ENCODE peak calls at places on chromosomes 16 and 17, in seven cellular contexts. One of them, this sample, is unnamed.
A peak's percentile ranks its signal among the peaks of the same experiment; 100 is the strongest.

GRCh38 chr16:49795513-49795912 is 60.4 kb downstream of the ZNF423 start:
- DNase-seq in ascending aorta: no peak
- DNase-seq in glutamatergic neuron: no peak
- DNase-seq in fibroblast of mammary gland: no peak
- DNase-seq in fibroblast of pulmonary artery: no peak
- DNase-seq in OCI-LY7: no peak
- DNase-seq in BE2C: no peak
- DNase-seq in this sample: no peak

GRCh38 chr17:68248199-68248825 is 469 bp downstream of the AMZ2 start:
- DNase-seq in ascending aorta: peak; percentile 86
- DNase-seq in glutamatergic neuron: no peak
- DNase-seq in fibroblast of mammary gland: peak; percentile 65
- DNase-seq in fibroblast of pulmonary artery: peak; percentile 73
- DNase-seq in OCI-LY7: no peak
- DNase-seq in BE2C: peak; percentile 84
- DNase-seq in this sample: peak; percentile 55

GRCh38 chr17:77742579-77742978 is 215.9 kb upstream of the TNRC6C start:
- DNase-seq in ascending aorta: no peak
- DNase-seq in glutamatergic neuron: no peak
- DNase-seq in fibroblast of mammary gland: no peak
- DNase-seq in fibroblast of pulmonary artery: no peak
- DNase-seq in OCI-LY7: no peak
- DNase-seq in BE2C: no peak
- DNase-seq in this sample: no peak

GRCh38 chr17:55996826-55997225 is 156.4 kb upstream of the ANKFN1 start:
- DNase-seq in ascending aorta: no peak
- DNase-seq in glutamatergic neuron: no peak
- DNase-seq in fibroblast of mammary gland: peak; percentile 10
- DNase-seq in fibroblast of pulmonary artery: no peak
- DNase-seq in OCI-LY7: no peak
- DNase-seq in BE2C: no peak
- DNase-seq in this sample: peak; percentile 17

GRCh38 chr16:23424292-23424958 is 28.6 kb downstream of the COG7 start:
- DNase-seq in ascending aorta: peak; percentile 65
- DNase-seq in glutamatergic neuron: no peak
- DNase-seq in fibroblast of mammary gland: no peak
- DNase-seq in fibroblast of pulmonary artery: no peak
- DNase-seq in OCI-LY7: no peak
- DNase-seq in BE2C: no peak
- DNase-seq in this sample: no peak

GRCh38 chr16:89103156-89103555 is 9.5 kb downstream of the ACSF3 start:
- DNase-seq in ascending aorta: no peak
- DNase-seq in glutamatergic neuron: no peak
- DNase-seq in fibroblast of mammary gland: no peak
- DNase-seq in fibroblast of pulmonary artery: no peak
- DNase-seq in OCI-LY7: no peak
- DNase-seq in BE2C: no peak
- DNase-seq in this sample: no peak

GRCh38 chr17:46768540-46768870 is 50.0 kb downstream of the WNT3 start:
- DNase-seq in ascending aorta: no peak
- DNase-seq in glutamatergic neuron: no peak
- DNase-seq in fibroblast of mammary gland: no peak
- DNase-seq in fibroblast of pulmonary artery: no peak
- DNase-seq in OCI-LY7: no peak
- DNase-seq in BE2C: no peak
- DNase-seq in this sample: no peak

GRCh38 chr16:3143598-3144330 is 8.9 kb downstream of the ZNF213 start:
- DNase-seq in ascending aorta: no peak
- DNase-seq in glutamatergic neuron: peak; percentile 64
- DNase-seq in fibroblast of mammary gland: no peak
- DNase-seq in fibroblast of pulmonary artery: no peak
- DNase-seq in OCI-LY7: no peak
- DNase-seq in BE2C: peak; percentile 40
- DNase-seq in this sample: no peak

GRCh38 chr17:4023220-4023619 is 59.0 kb upstream of the ATP2A3 start:
- DNase-seq in ascending aorta: no peak
- DNase-seq in glutamatergic neuron: no peak
- DNase-seq in fibroblast of mammary gland: no peak
- DNase-seq in fibroblast of pulmonary artery: no peak
- DNase-seq in OCI-LY7: no peak
- DNase-seq in BE2C: no peak
- DNase-seq in this sample: no peak

GRCh38 chr17:65423346-65424140 is 137.9 kb downstream of the AXIN2 start:
- DNase-seq in ascending aorta: no peak
- DNase-seq in glutamatergic neuron: no peak
- DNase-seq in fibroblast of mammary gland: no peak
- DNase-seq in fibroblast of pulmonary artery: no peak
- DNase-seq in OCI-LY7: no peak
- DNase-seq in BE2C: no peak
- DNase-seq in this sample: no peak

GRCh38 chr16:67177743-67178699 is 5.7 kb downstream of the MATCAP1 start:
- DNase-seq in ascending aorta: no peak
- DNase-seq in glutamatergic neuron: peak; percentile 73
- DNase-seq in fibroblast of mammary gland: peak; percentile 51
- DNase-seq in fibroblast of pulmonary artery: peak; percentile 59
- DNase-seq in OCI-LY7: peak; percentile 53
- DNase-seq in BE2C: peak; percentile 75
- DNase-seq in this sample: no peak

GRCh38 chr16:28877642-28877975 is 679 bp upstream of the ATP2A1 start:
- DNase-seq in ascending aorta: no peak
- DNase-seq in glutamatergic neuron: no peak
- DNase-seq in fibroblast of mammary gland: no peak
- DNase-seq in fibroblast of pulmonary artery: no peak
- DNase-seq in OCI-LY7: no peak
- DNase-seq in BE2C: no peak
- DNase-seq in this sample: no peak

GRCh38 chr16:15650698-15651161 is 685 bp downstream of the NDE1 start:
- DNase-seq in ascending aorta: peak; percentile 65
- DNase-seq in glutamatergic neuron: no peak
- DNase-seq in fibroblast of mammary gland: peak; percentile 22
- DNase-seq in fibroblast of pulmonary artery: peak; percentile 14
- DNase-seq in OCI-LY7: peak; percentile 36
- DNase-seq in BE2C: no peak
- DNase-seq in this sample: peak; percentile 11

GRCh38 chr17:77724876-77725615 is 233.5 kb upstream of the TNRC6C start:
- DNase-seq in ascending aorta: peak; percentile 45
- DNase-seq in glutamatergic neuron: no peak
- DNase-seq in fibroblast of mammary gland: no peak
- DNase-seq in fibroblast of pulmonary artery: no peak
- DNase-seq in OCI-LY7: peak; percentile 78
- DNase-seq in BE2C: no peak
- DNase-seq in this sample: no peak

GRCh38 chr17:28854457-28855382 is at the start of gene ERAL1:
- DNase-seq in ascending aorta: peak; percentile 89
- DNase-seq in glutamatergic neuron: peak; percentile 88
- DNase-seq in fibroblast of mammary gland: peak; percentile 85
- DNase-seq in fibroblast of pulmonary artery: peak; percentile 87
- DNase-seq in OCI-LY7: peak; percentile 88
- DNase-seq in BE2C: peak; percentile 77
- DNase-seq in this sample: peak; percentile 87
- TF ChIP-seq CTCF in ascending aorta: no peak
- TF ChIP-seq CTCF in glutamatergic neuron: no peak
- TF ChIP-seq CTCF in fibroblast of mammary gland: no peak
- TF ChIP-seq CTCF in fibroblast of pulmonary artery: no peak
- TF ChIP-seq CTCF in OCI-LY7: peak; percentile 25
- TF ChIP-seq CTCF in BE2C: no peak
- TF ChIP-seq CTCF in this sample: peak; percentile 20

GRCh38 chr16:64983983-64984382 is 137.9 kb downstream of the CDH11 start:
- DNase-seq in ascending aorta: no peak
- DNase-seq in glutamatergic neuron: peak; percentile 30
- DNase-seq in fibroblast of mammary gland: peak; percentile 92
- DNase-seq in fibroblast of pulmonary artery: peak; percentile 90
- DNase-seq in OCI-LY7: peak; percentile 43
- DNase-seq in BE2C: peak; percentile 79
- DNase-seq in this sample: peak; percentile 67
- TF ChIP-seq CTCF in ascending aorta: no peak
- TF ChIP-seq CTCF in glutamatergic neuron: peak; percentile 39
- TF ChIP-seq CTCF in fibroblast of mammary gland: peak; percentile 85
- TF ChIP-seq CTCF in fibroblast of pulmonary artery: peak; percentile 80
- TF ChIP-seq CTCF in OCI-LY7: peak; percentile 83
- TF ChIP-seq CTCF in BE2C: peak; percentile 95
- TF ChIP-seq CTCF in this sample: peak; percentile 89

DNA sequence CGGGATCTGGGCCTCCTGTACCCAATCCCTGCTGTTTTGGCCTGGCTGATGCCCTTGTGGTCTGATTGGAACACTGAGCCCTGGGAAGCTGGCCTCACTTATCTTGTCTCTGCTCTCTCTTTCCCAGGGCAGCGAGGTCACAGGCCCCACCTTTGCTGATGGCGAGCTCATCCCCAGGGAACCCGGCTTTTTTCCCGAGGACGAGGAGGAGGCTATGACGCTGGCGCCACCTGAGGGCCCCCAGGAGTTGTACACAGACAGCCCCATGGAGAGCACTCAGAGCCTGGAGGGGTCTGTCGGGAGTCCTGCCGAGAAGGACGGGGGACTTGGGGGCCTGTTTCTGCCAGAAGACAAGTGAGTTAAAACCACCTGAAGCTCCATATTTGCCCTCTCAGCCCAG is 126.0 kb downstream of the RAB11FIP4 start:
- DNase-seq in ascending aorta: no peak
- DNase-seq in glutamatergic neuron: peak; percentile 74
- DNase-seq in fibroblast of mammary gland: no peak
- DNase-seq in fibroblast of pulmonary artery: no peak
- DNase-seq in OCI-LY7: no peak
- DNase-seq in BE2C: peak; percentile 43
- DNase-seq in this sample: no peak
- TF ChIP-seq CTCF in ascending aorta: no peak
- TF ChIP-seq CTCF in glutamatergic neuron: no peak
- TF ChIP-seq CTCF in fibroblast of mammary gland: peak; percentile 4
- TF ChIP-seq CTCF in fibroblast of pulmonary artery: peak; percentile 15
- TF ChIP-seq CTCF in OCI-LY7: peak; percentile 63
- TF ChIP-seq CTCF in BE2C: peak; percentile 37
- TF ChIP-seq CTCF in this sample: peak; percentile 45

GRCh38 chr16:51097729-51098128 is 53.3 kb downstream of the SALL1 start:
- DNase-seq in ascending aorta: no peak
- DNase-seq in glutamatergic neuron: no peak
- DNase-seq in fibroblast of mammary gland: no peak
- DNase-seq in fibroblast of pulmonary artery: no peak
- DNase-seq in OCI-LY7: no peak
- DNase-seq in BE2C: no peak
- DNase-seq in this sample: no peak
- TF ChIP-seq CTCF in ascending aorta: no peak
- TF ChIP-seq CTCF in glutamatergic neuron: no peak
- TF ChIP-seq CTCF in fibroblast of mammary gland: no peak
- TF ChIP-seq CTCF in fibroblast of pulmonary artery: no peak
- TF ChIP-seq CTCF in OCI-LY7: no peak
- TF ChIP-seq CTCF in BE2C: no peak
- TF ChIP-seq CTCF in this sample: no peak